ENCODE peak calls at places on chromosomes 6 and 20, in ten cellular contexts. L, G, S, X, U, Z, M, B, E and K are unnamed samples.

GRCh38 chr6:19866199-19866872 is 29.2 kb downstream of the ID4 start:
- DNase-seq in L (no peak), G (no peak), S (no peak), X (no peak), U (no peak), Z (no peak), M (no peak), B (no peak), E (no peak), K (no peak)

GRCh38 chr6:42028234-42029061 is 21.9 kb upstream of the TAF8 start:
- DNase-seq in L (no peak), G (no peak), S (no peak), X (peak), U (no peak), Z (no peak), M (peak), B (no peak), E (no peak), K (no peak)

GRCh38 chr6:157013649-157014365 is 236.6 kb downstream of the ARID1B start:
- DNase-seq in L (no peak), G (no peak), S (no peak), X (no peak), U (no peak), Z (no peak), M (no peak), B (no peak), E (no peak), K (no peak)

GRCh38 chr20:1945134-1945618 is 48.7 kb downstream of the PDYN start:
- DNase-seq in L (peak), G (no peak), S (peak), X (peak), U (peak), Z (peak), M (peak), B (no peak), E (peak), K (no peak)

GRCh38 chr6:26272171-26272631 is 92.8 kb upstream of the BTN3A2 start:
- DNase-seq in L (no peak), G (peak), S (peak), X (no peak), U (peak), Z (no peak), M (peak), B (peak), E (peak), K (peak)

GRCh38 chr6:127192911-127193503 is 73.7 kb upstream of the RNF146 start:
- DNase-seq in L (no peak), G (no peak), S (no peak), X (peak), U (no peak), Z (no peak), M (peak), B (no peak), E (no peak), K (no peak)

GRCh38 chr20:53580376-53581111 is 13.1 kb downstream of the ZNF217 start:
- DNase-seq in L (no peak), G (peak), S (no peak), X (peak), U (no peak), Z (no peak), M (no peak), B (no peak), E (no peak), K (no peak)

GRCh38 chr6:15663057-15663638 is 320 bp upstream of the DTNBP1 start:
- DNase-seq in L (no peak), G (no peak), S (no peak), X (peak), U (no peak), Z (no peak), M (peak), B (no peak), E (no peak), K (no peak)

GRCh38 chr6:37242429-37243052 is 15.0 kb upstream of the TBC1D22B start:
- DNase-seq in L (no peak), G (no peak), S (no peak), X (peak), U (peak), Z (peak), M (no peak), B (no peak), E (no peak), K (no peak)

DNA sequence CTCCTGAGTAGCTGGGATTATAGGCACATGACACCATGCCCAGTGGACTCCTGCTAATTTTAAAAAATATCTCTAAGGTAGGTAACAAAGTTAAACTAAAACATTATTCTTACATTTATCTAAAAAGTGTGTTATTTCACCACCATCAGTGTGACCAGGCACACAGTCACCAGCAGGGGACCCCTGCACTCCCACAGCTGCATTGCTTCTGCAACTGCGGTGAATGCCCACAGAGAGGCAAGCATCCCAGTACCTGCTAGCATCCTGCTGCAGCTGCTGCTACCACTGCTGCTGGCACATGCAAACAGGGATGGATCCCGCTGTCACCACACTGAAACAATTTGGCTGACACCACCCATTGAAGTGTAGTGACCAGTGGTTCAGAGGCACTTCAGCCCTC is 21.9 kb upstream of the EPB41L2 start:
- DNase-seq in L (no peak), G (peak), S (no peak), X (no peak), U (no peak), Z (no peak), M (no peak), B (peak), E (no peak), K (no peak)
- TF ChIP-seq CTCF in L (no peak), G (peak), S (no peak), X (no peak), U (no peak), Z (no peak), M (no peak), B (peak), E (no peak), K (no peak)

DNA sequence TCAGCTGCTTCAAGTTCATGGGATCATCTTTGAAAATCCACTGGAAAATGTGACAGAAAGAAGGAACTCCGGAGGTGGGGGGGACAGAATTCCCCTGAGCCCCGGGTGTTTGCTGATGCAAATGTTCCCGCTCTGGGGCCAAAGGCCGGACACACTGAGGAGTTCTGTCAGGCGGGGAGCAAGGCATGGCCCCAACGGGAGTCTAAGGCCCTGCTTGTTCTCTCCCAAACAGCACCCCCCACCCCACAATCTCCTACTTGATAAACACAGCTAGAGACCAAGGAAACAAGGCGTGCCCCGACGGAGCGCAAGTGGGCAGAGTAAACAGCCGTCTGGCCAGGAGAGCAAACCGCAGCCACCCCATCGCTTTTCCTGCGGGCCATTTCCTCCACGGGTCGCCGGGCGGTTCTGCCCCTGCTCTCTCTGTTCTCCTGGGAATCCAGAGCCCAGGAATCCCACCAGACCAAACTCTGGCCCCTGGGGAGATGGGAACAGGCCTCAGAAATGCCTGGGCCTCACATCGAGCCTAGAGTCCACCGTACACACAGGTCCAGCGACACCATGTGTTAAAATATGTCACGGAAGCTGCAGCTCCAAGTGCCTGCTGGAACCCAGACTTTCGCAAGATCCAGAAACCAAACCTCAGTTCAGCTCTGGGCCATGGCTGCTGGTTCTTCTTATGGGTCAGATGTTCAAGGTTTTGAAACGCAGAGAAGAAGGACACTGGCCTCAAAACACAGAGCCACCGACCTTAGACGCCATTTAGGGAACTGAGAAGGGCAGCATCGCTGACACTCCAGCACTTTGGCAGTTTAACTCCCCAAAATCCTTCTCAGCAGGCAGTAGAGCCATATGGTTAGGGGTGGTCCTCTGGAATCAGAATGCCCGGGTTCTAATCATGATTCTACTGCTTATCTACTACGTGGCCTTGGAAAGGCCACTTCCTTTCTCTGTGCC is 104.2 kb downstream of the PREX1 start:
- DNase-seq in L (no peak), G (no peak), S (no peak), X (no peak), U (no peak), Z (peak), M (peak), B (no peak), E (peak), K (no peak)
- TF ChIP-seq CTCF in L (no peak), G (no peak), S (no peak), X (no peak), U (no peak), Z (no peak), M (no peak), B (no peak), E (no peak), K (no peak)

GRCh38 chr6:6221829-6222535 is 98.5 kb downstream of the F13A1 start:
- DNase-seq in L (no peak), G (no peak), S (no peak), X (no peak), U (no peak), Z (no peak), M (peak), B (peak), E (no peak), K (peak)
- TF ChIP-seq CTCF in L (no peak), G (no peak), S (no peak), X (no peak), U (no peak), Z (no peak), M (peak), B (peak), E (no peak), K (peak)

GRCh38 chr20:45798935-45799642 is 7.3 kb downstream of the DNTTIP1 start:
- DNase-seq in L (peak), G (peak), S (peak), X (peak), U (peak), Z (peak), M (peak), B (peak), E (peak), K (peak)
- TF ChIP-seq CTCF in L (peak), G (peak), S (peak), X (peak), U (peak), Z (peak), M (peak), B (peak), E (peak), K (peak)

DNA sequence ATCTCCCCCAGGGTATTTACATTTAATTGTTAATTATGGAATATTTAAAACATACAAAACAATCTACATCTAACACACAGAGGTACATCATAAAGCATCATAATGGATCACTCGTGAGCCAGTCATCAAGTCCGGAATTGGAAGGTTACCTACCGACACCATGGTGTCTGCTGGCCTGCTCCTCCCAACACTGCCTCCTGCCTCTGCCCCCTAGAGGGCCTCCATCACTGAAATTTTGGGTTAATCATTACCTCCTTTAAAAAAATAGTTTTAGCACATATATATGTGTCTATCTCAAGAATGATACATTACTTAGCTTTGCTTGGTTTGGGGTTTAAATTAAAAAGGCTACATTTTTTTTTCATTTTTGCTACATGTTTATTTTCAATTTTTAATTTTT is 114.6 kb upstream of the PDE10A start:
- DNase-seq in L (no peak), G (no peak), S (no peak), X (no peak), U (no peak), Z (no peak), M (no peak), B (no peak), E (no peak), K (no peak)
- TF ChIP-seq CTCF in L (no peak), G (peak), S (no peak), X (no peak), U (no peak), Z (no peak), M (no peak), B (peak), E (no peak), K (no peak)